ENCODE peak calls at places on chromosome 14, in four cellular contexts. One of them, this sample, is unnamed.
A peak's percentile ranks its signal among the peaks of the same experiment; 100 is the strongest.

GRCh38 chr14:89037065-89037464 is 212.6 kb downstream of the TTC8 start:
- DNase-seq in GM20000: no peak
- DNase-seq in foreskin keratinocyte: no peak
- DNase-seq in fibroblast of the aortic adventitia: no peak
- DNase-seq in this sample: no peak

GRCh38 chr14:77691259-77691658 is 16.6 kb downstream of the ALKBH1 start:
- DNase-seq in GM20000: no peak
- DNase-seq in foreskin keratinocyte: no peak
- DNase-seq in fibroblast of the aortic adventitia: no peak
- DNase-seq in this sample: no peak

GRCh38 chr14:42316746-42317145 is 710.1 kb downstream of the LRFN5 start:
- DNase-seq in GM20000: no peak
- DNase-seq in foreskin keratinocyte: no peak
- DNase-seq in fibroblast of the aortic adventitia: no peak
- DNase-seq in this sample: no peak

GRCh38 chr14:52275372-52275771 is 7.9 kb downstream of the PTGDR start:
- DNase-seq in GM20000: no peak
- DNase-seq in foreskin keratinocyte: no peak
- DNase-seq in fibroblast of the aortic adventitia: no peak
- DNase-seq in this sample: no peak

GRCh38 chr14:103880334-103880985 is 33.1 kb upstream of the PPP1R13B start:
- DNase-seq in GM20000: no peak
- DNase-seq in foreskin keratinocyte: no peak
- DNase-seq in fibroblast of the aortic adventitia: peak; percentile 73
- DNase-seq in this sample: peak; percentile 96

GRCh38 chr14:67232066-67232465 is 9.2 kb upstream of the PALS1 start:
- DNase-seq in GM20000: no peak
- DNase-seq in foreskin keratinocyte: no peak
- DNase-seq in fibroblast of the aortic adventitia: no peak
- DNase-seq in this sample: no peak

GRCh38 chr14:60621386-60621785 is 27.9 kb downstream of the SIX1 start:
- DNase-seq in GM20000: no peak
- DNase-seq in foreskin keratinocyte: no peak
- DNase-seq in fibroblast of the aortic adventitia: peak; percentile 14
- DNase-seq in this sample: no peak

GRCh38 chr14:93963692-93964091 is 12.7 kb downstream of the ASB2 start:
- DNase-seq in GM20000: no peak
- DNase-seq in foreskin keratinocyte: no peak
- DNase-seq in fibroblast of the aortic adventitia: no peak
- DNase-seq in this sample: no peak

GRCh38 chr14:61630399-61630798 is 64.9 kb upstream of the HIF1A start:
- DNase-seq in GM20000: no peak
- DNase-seq in foreskin keratinocyte: no peak
- DNase-seq in fibroblast of the aortic adventitia: no peak
- DNase-seq in this sample: no peak

GRCh38 chr14:20556500-20557211 is 4.2 kb downstream of the RNASE9 start:
- DNase-seq in GM20000: no peak
- DNase-seq in foreskin keratinocyte: no peak
- DNase-seq in fibroblast of the aortic adventitia: no peak
- DNase-seq in this sample: no peak

GRCh38 chr14:81927069-81927468 is 393.4 kb upstream of the SEL1L start:
- DNase-seq in GM20000: no peak
- DNase-seq in foreskin keratinocyte: no peak
- DNase-seq in fibroblast of the aortic adventitia: no peak
- DNase-seq in this sample: no peak

GRCh38 chr14:56891226-56891625 is 80.9 kb upstream of the OTX2 start:
- DNase-seq in GM20000: no peak
- DNase-seq in foreskin keratinocyte: no peak
- DNase-seq in fibroblast of the aortic adventitia: no peak
- DNase-seq in this sample: no peak

GRCh38 chr14:33693237-33693636 is 257.6 kb downstream of the EGLN3 start:
- DNase-seq in GM20000: no peak
- DNase-seq in foreskin keratinocyte: no peak
- DNase-seq in fibroblast of the aortic adventitia: peak; percentile 69
- DNase-seq in this sample: no peak

GRCh38 chr14:94936411-94936892 is 166.5 kb upstream of the GSC start:
- DNase-seq in GM20000: no peak
- DNase-seq in foreskin keratinocyte: no peak
- DNase-seq in fibroblast of the aortic adventitia: peak; percentile 49
- DNase-seq in this sample: peak; percentile 92

GRCh38 chr14:64417042-64417770 is 29.1 kb downstream of the MTHFD1 start:
- DNase-seq in GM20000: no peak
- DNase-seq in foreskin keratinocyte: no peak
- DNase-seq in fibroblast of the aortic adventitia: peak; percentile 40
- DNase-seq in this sample: no peak

GRCh38 chr14:55803506-55804197 is 223.6 kb downstream of the KTN1 start:
- DNase-seq in GM20000: no peak
- DNase-seq in foreskin keratinocyte: no peak
- DNase-seq in fibroblast of the aortic adventitia: peak; percentile 59
- DNase-seq in this sample: no peak

GRCh38 chr14:104515811-104516780 is 63.5 kb upstream of the C14orf180 start:
- DNase-seq in GM20000: no peak
- DNase-seq in foreskin keratinocyte: no peak
- DNase-seq in fibroblast of the aortic adventitia: no peak
- DNase-seq in this sample: no peak

GRCh38 chr14:63200767-63201166 is 3.5 kb upstream of the RHOJ start:
- DNase-seq in GM20000: no peak
- DNase-seq in foreskin keratinocyte: peak; percentile 91
- DNase-seq in fibroblast of the aortic adventitia: no peak
- DNase-seq in this sample: no peak

GRCh38 chr14:104436741-104437701 is 142.5 kb upstream of the C14orf180 start:
- DNase-seq in GM20000: no peak
- DNase-seq in foreskin keratinocyte: no peak
- DNase-seq in fibroblast of the aortic adventitia: no peak
- DNase-seq in this sample: peak; percentile 10

GRCh38 chr14:104094056-104094708 is 8.7 kb downstream of the ASPG start:
- DNase-seq in GM20000: no peak
- DNase-seq in foreskin keratinocyte: no peak
- DNase-seq in fibroblast of the aortic adventitia: no peak
- DNase-seq in this sample: no peak

GRCh38 chr14:35959835-35960234 is 133.7 kb downstream of the BRMS1L start:
- DNase-seq in GM20000: no peak
- DNase-seq in foreskin keratinocyte: no peak
- DNase-seq in fibroblast of the aortic adventitia: no peak
- DNase-seq in this sample: no peak
- TF ChIP-seq CTCF in GM20000: no peak
- TF ChIP-seq CTCF in foreskin keratinocyte: peak; percentile 51
- TF ChIP-seq CTCF in fibroblast of the aortic adventitia: no peak
- TF ChIP-seq CTCF in this sample: no peak

DNA sequence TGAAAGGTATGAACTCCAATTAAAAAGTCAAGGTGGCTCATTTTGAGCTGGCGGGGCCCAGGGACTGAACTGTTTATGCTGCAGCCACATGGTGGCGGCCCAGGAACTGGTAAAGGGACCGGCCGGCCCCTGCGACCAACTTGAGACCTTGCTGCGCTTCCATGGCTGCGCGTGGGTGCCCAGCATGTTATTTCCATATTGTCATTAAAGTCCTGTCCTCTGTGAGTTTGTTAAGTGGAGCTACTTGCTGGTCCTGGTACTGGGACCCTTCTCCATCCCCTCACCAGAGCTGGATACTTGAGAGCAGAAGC is 62.3 kb downstream of the BEGAIN start:
- DNase-seq in GM20000: peak; percentile 31
- DNase-seq in foreskin keratinocyte: no peak
- DNase-seq in fibroblast of the aortic adventitia: no peak
- DNase-seq in this sample: peak; percentile 12
- TF ChIP-seq CTCF in GM20000: no peak
- TF ChIP-seq CTCF in foreskin keratinocyte: peak; percentile 60
- TF ChIP-seq CTCF in fibroblast of the aortic adventitia: peak; percentile 24
- TF ChIP-seq CTCF in this sample: no peak

GRCh38 chr14:31286456-31287293 is 79.1 kb upstream of the HECTD1 start:
- DNase-seq in GM20000: no peak
- DNase-seq in foreskin keratinocyte: no peak
- DNase-seq in fibroblast of the aortic adventitia: no peak
- DNase-seq in this sample: no peak
- TF ChIP-seq CTCF in GM20000: no peak
- TF ChIP-seq CTCF in foreskin keratinocyte: peak; percentile 30
- TF ChIP-seq CTCF in fibroblast of the aortic adventitia: peak; percentile 42
- TF ChIP-seq CTCF in this sample: no peak

GRCh38 chr14:91827746-91828145 is 39.6 kb downstream of the TC2N start:
- DNase-seq in GM20000: no peak
- DNase-seq in foreskin keratinocyte: no peak
- DNase-seq in fibroblast of the aortic adventitia: no peak
- DNase-seq in this sample: no peak

GRCh38 chr14:91830777-91831176 is 36.6 kb downstream of the TC2N start:
- DNase-seq in GM20000: no peak
- DNase-seq in foreskin keratinocyte: no peak
- DNase-seq in fibroblast of the aortic adventitia: no peak
- DNase-seq in this sample: no peak

GRCh38 chr14:91834571-91834970 is 32.8 kb downstream of the TC2N start:
- DNase-seq in GM20000: no peak
- DNase-seq in foreskin keratinocyte: no peak
- DNase-seq in fibroblast of the aortic adventitia: no peak
- DNase-seq in this sample: no peak

GRCh38 chr14:91831337-91831736 is 36.0 kb downstream of the TC2N start:
- DNase-seq in GM20000: no peak
- DNase-seq in foreskin keratinocyte: no peak
- DNase-seq in fibroblast of the aortic adventitia: no peak
- DNase-seq in this sample: no peak

GRCh38 chr14:91829511-91829910 is 37.8 kb downstream of the TC2N start:
- DNase-seq in GM20000: no peak
- DNase-seq in foreskin keratinocyte: no peak
- DNase-seq in fibroblast of the aortic adventitia: no peak
- DNase-seq in this sample: no peak
- TF ChIP-seq CTCF in GM20000: no peak
- TF ChIP-seq CTCF in foreskin keratinocyte: no peak
- TF ChIP-seq CTCF in fibroblast of the aortic adventitia: no peak
- TF ChIP-seq CTCF in this sample: no peak